ENCODE peak calls at places on chromosome 1, in five cellular contexts. M, H, K, Z and A are unnamed samples.

GRCh38 chr1:232922475-232922874 is 27.9 kb upstream of the NTPCR start:
- DNase-seq in M (no peak), H (peak; percentile 36), K (no peak), Z (peak; percentile 60), A (no peak)

GRCh38 chr1:192489748-192490147 is 85.8 kb upstream of the RGS1 start:
- DNase-seq in M (no peak), H (peak; percentile 95), K (no peak), Z (peak; percentile 99), A (peak; percentile 28)

GRCh38 chr1:41891403-41891896 is 27.3 kb downstream of the HIVEP3 start:
- DNase-seq in M (no peak), H (peak; percentile 54), K (peak; percentile 77), Z (peak; percentile 76), A (peak; percentile 92)

GRCh38 chr1:57124768-57125446 is 159.1 kb upstream of the C8B start:
- DNase-seq in M (no peak), H (peak; percentile 55), K (no peak), Z (no peak), A (no peak)

GRCh38 chr1:95005584-95005983 is 67.2 kb downstream of the ALG14 start:
- DNase-seq in M (no peak), H (no peak), K (no peak), Z (peak; percentile 20), A (no peak)

GRCh38 chr1:153262462-153263157 is 3.1 kb downstream of the LORICRIN start:
- DNase-seq in M (no peak), H (no peak), K (no peak), Z (no peak), A (no peak)

GRCh38 chr1:36397378-36398230 is at the start of gene LSM10:
- DNase-seq in M (peak; percentile 73), H (peak; percentile 96), K (peak; percentile 91), Z (peak; percentile 99), A (peak; percentile 88)

GRCh38 chr1:76465030-76465429 is 390.5 kb downstream of the ST6GALNAC3 start:
- DNase-seq in M (no peak), H (peak; percentile 65), K (no peak), Z (no peak), A (no peak)

GRCh38 chr1:84757301-84757700 is 67.0 kb upstream of the SSX2IP start:
- DNase-seq in M (no peak), H (no peak), K (no peak), Z (no peak), A (no peak)

GRCh38 chr1:2927393-2927792 is 93.9 kb upstream of the ACTRT2 start:
- DNase-seq in M (no peak), H (no peak), K (no peak), Z (no peak), A (no peak)
- H3K27me3 ChIP-seq in M (no peaks in the 10 kb centered on the region), H (no peaks in the 10 kb centered on the region), K (no peaks in the 10 kb centered on the region), Z (no peaks in the 10 kb centered on the region), A (no peaks in the 10 kb centered on the region)

GRCh38 chr1:92473781-92474495 is 12.8 kb downstream of the GFI1 start:
- DNase-seq in M (no peak), H (no peak), K (no peak), Z (no peak), A (peak; percentile 83)

GRCh38 chr1:92479587-92479986 is 7.1 kb downstream of the GFI1 start:
- DNase-seq in M (no peak), H (no peak), K (no peak), Z (no peak), A (no peak)

GRCh38 chr1:92476071-92476607 is 10.6 kb downstream of the GFI1 start:
- DNase-seq in M (no peak), H (no peak), K (peak; percentile 71), Z (no peak), A (peak; percentile 85)

GRCh38 chr1:92478393-92478792 is 8.3 kb downstream of the GFI1 start:
- DNase-seq in M (no peak), H (peak; percentile 25), K (no peak), Z (no peak), A (no peak)

GRCh38 chr1:92475029-92475428 is 11.7 kb downstream of the GFI1 start:
- DNase-seq in M (no peak), H (no peak), K (no peak), Z (no peak), A (no peak)
- H3K27me3 ChIP-seq in M (peaks cover 16% of the 10 kb centered on the region), H (peaks cover 68% of the 10 kb centered on the region), K (no peaks in the 10 kb centered on the region), Z (peaks cover 62% of the 10 kb centered on the region), A (no peaks in the 10 kb centered on the region)

GRCh38 chr1:30661311-30661710 is 62.1 kb downstream of the MATN1 start:
- DNase-seq in M (no peak), H (no peak), K (no peak), Z (no peak), A (no peak)

GRCh38 chr1:30664103-30664755 is 59.2 kb downstream of the MATN1 start:
- DNase-seq in M (no peak), H (no peak), K (no peak), Z (no peak), A (no peak)

GRCh38 chr1:30660241-30660640 is 63.1 kb downstream of the MATN1 start:
- DNase-seq in M (no peak), H (no peak), K (no peak), Z (no peak), A (no peak)

GRCh38 chr1:30663596-30664091 is 59.7 kb downstream of the MATN1 start:
- DNase-seq in M (no peak), H (no peak), K (no peak), Z (no peak), A (no peak)

GRCh38 chr1:30662291-30662840 is 61.0 kb downstream of the MATN1 start:
- DNase-seq in M (no peak), H (no peak), K (no peak), Z (no peak), A (no peak)
- H3K27me3 ChIP-seq in M (no peaks in the 10 kb centered on the region), H (peaks cover 24% of the 10 kb centered on the region), K (no peaks in the 10 kb centered on the region), Z (peaks cover 63% of the 10 kb centered on the region), A (no peaks in the 10 kb centered on the region)

GRCh38 chr1:3651011-3651938 is 1.0 kb upstream of the TP73 start:
- DNase-seq in M (no peak), H (no peak), K (no peak), Z (peak; percentile 30), A (peak; percentile 18)

GRCh38 chr1:3650248-3651010 is 526 bp upstream of the WRAP73 start:
- DNase-seq in M (no peak), H (no peak), K (no peak), Z (no peak), A (no peak)

GRCh38 chr1:3652538-3653285 is 396 bp downstream of the TP73 start:
- DNase-seq in M (no peak), H (no peak), K (no peak), Z (no peak), A (no peak)

GRCh38 chr1:3653286-3653618 is 936 bp downstream of the TP73 start:
- DNase-seq in M (no peak), H (no peak), K (no peak), Z (no peak), A (no peak)

DNA sequence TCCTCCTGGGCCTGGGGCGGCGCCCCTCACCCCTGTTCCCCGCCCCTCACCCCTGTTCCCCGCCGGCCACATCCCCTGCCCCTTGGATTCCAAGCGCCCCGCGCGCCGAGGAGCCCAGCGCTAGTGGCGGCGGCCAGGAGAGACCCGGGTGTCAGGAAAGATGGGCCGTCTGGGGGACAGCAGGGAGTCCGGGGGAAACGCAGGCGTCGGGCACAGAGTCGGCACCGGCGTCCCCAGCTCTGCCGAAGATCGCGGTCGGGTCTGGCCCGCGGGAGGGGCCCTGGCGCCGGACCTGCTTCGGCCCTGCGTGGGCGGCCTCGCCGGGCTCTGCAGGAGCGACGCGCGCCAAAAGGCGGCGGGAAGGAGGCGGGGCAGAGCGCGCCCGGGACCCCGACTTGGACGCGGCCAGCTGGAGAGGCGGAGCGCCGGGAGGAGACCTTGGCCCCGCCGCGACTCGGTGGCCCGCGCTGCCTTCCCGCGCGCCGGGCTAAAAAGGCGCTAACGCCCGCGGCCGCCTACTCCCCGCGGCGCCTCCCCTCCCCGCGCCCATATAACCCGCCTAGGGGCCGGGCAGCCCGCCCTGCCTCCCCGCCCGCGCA is at the start of gene TP73:
- DNase-seq in M (no peak), H (no peak), K (no peak), Z (no peak), A (no peak)
- H3K27me3 ChIP-seq in M (peaks cover 46% of the 10 kb centered on the region), H (peaks cover 59% of the 10 kb centered on the region), K (peaks cover 26% of the 10 kb centered on the region), Z (peaks cover 64% of the 10 kb centered on the region), A (peaks cover 4% of the 10 kb centered on the region)

DNA sequence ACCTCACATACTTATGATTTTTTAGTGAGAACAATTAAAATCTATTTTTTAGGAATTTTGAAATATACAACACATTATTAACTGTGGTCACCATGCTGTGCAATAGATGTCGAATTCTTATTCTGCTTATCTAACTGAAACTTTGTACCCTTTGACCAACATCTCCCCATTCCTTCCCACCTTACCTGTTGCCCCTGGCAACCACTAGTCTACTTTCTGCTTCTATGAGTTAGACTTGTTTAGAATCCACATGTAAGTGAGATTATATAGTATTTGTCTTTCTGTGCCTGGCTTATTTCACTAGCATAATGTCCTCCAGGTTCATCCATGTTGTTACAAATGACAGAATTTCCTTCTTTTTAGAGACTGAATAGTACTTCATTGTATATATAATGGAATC is 168.3 kb downstream of the LBR start:
- DNase-seq in M (no peak), H (no peak), K (no peak), Z (no peak), A (no peak)
- H3K27me3 ChIP-seq in M (no peaks in the 10 kb centered on the region), H (no peaks in the 10 kb centered on the region), K (no peaks in the 10 kb centered on the region), Z (no peaks in the 10 kb centered on the region), A (peaks cover 7% of the 10 kb centered on the region)

GRCh38 chr1:17258116-17258757 is 9.3 kb downstream of the PADI3 start:
- DNase-seq in M (no peak), H (peak; percentile 13), K (no peak), Z (peak; percentile 36), A (no peak)
- H3K27me3 ChIP-seq in M (no peaks in the 10 kb centered on the region), H (peaks cover 15% of the 10 kb centered on the region), K (no peaks in the 10 kb centered on the region), Z (no peaks in the 10 kb centered on the region), A (no peaks in the 10 kb centered on the region)

DNA sequence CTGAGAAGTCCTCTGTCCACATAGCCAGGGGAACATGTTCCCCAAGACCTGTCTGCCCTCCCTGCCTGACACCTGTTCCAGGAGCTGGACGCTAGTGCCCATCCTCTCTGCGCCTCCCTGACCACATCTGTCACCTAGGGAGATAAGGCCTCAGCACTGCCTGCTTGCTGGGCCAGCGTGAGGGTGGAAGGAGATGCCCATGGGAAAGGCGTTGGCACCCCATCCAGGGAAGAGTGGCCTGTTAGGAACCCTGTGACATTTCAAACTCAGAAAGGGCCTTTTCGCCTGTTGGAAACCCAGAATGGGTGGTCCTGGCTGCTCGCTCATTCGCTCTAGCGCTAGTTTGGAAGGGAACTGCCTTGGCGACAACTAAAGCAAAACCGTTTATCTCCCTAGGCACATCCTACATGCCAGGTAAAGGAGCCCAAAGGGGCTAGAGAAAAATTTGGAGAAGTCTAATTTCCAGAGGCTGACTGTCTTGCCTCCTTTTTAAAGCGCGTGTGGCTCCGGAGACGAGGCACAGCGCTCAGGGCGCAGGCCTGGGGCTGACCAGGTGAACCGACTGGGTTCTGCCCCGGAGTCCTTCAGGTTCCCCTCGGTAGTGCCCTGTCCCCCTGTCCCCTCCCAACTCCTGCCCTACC is 410 bp downstream of the ACTA1 start:
- DNase-seq in M (no peak), H (no peak), K (no peak), Z (no peak), A (no peak)
- H3K27me3 ChIP-seq in M (peaks cover 35% of the 10 kb centered on the region), H (peaks cover 50% of the 10 kb centered on the region), K (peaks cover 30% of the 10 kb centered on the region), Z (peaks cover 59% of the 10 kb centered on the region), A (peaks cover 32% of the 10 kb centered on the region)

GRCh38 chr1:18549896-18550295 is 69.2 kb downstream of the KLHDC7A start:
- DNase-seq in M (no peak), H (no peak), K (no peak), Z (no peak), A (no peak)
- H3K27me3 ChIP-seq in M (no peaks in the 10 kb centered on the region), H (no peaks in the 10 kb centered on the region), K (no peaks in the 10 kb centered on the region), Z (peaks cover 5% of the 10 kb centered on the region), A (peaks cover 2% of the 10 kb centered on the region)